ENCODE peak calls at places on chromosomes 16 and 17, in seven cellular contexts. P, Z, W, Y, K, E and F are unnamed samples.

GRCh38 chr17:67515490-67516088 is 138.5 kb downstream of the PITPNC1 start:
- DNase-seq in Y (no peak), W (no peak), Z (peak), K (no peak), P (no peak), E (peak), F (no peak)

GRCh38 chr17:18035704-18036103 is 3.3 kb downstream of the ATPAF2 start:
- DNase-seq in W (no peak), Z (no peak), P (no peak), K (no peak), Y (no peak), E (peak), F (no peak)

GRCh38 chr17:6496636-6497441 is 52.6 kb downstream of the PIMREG start:
- DNase-seq in E (peak), K (no peak), Z (peak), Y (no peak), W (no peak), P (no peak), F (no peak)

GRCh38 chr16:47059991-47060390 is 83.8 kb downstream of the NETO2 start:
- DNase-seq in Z (no peak), P (no peak), W (no peak), K (no peak), E (peak), Y (no peak), F (no peak)

GRCh38 chr16:66604376-66605176 is at the start of gene CMTM3:
- DNase-seq in Y (peak), E (peak), K (peak), W (no peak), Z (peak), P (no peak), F (peak)

GRCh38 chr17:35890774-35891155 is 10.6 kb upstream of the CCL5 start:
- DNase-seq in Y (no peak), E (no peak), Z (peak), P (no peak), W (no peak), K (peak), F (peak)

GRCh38 chr17:71522383-71522782 is 598.4 kb upstream of the SOX9 start:
- DNase-seq in E (no peak), Y (no peak), K (no peak), Z (no peak), P (no peak), W (no peak), F (no peak)

GRCh38 chr17:1414001-1414574 is 14.1 kb upstream of the YWHAE start:
- DNase-seq in K (no peak), E (no peak), P (no peak), W (no peak), Z (no peak), Y (no peak), F (no peak)

GRCh38 chr16:10103096-10103495 is 79.1 kb downstream of the GRIN2A start:
- DNase-seq in P (no peak), K (no peak), W (no peak), Y (no peak), Z (no peak), E (no peak), F (no peak)

GRCh38 chr17:5254903-5255521 is 20.4 kb upstream of the SCIMP start:
- DNase-seq in Z (peak), W (no peak), Y (no peak), K (no peak), P (no peak), E (no peak), F (no peak)

GRCh38 chr16:81797443-81797842 is 18.4 kb downstream of the PLCG2 start:
- DNase-seq in Z (peak), Y (no peak), E (no peak), K (no peak), P (no peak), W (no peak), F (peak)

GRCh38 chr16:10509534-10510025 is 70.8 kb downstream of the EMP2 start:
- DNase-seq in Y (no peak), E (no peak), K (peak), W (peak), P (no peak), Z (peak), F (peak)

GRCh38 chr16:66270333-66270927 is 96.1 kb upstream of the CDH5 start:
- DNase-seq in Y (peak), Z (peak), E (peak), P (no peak), K (peak), W (peak), F (peak)

GRCh38 chr16:17467923-17468540 is 2.7 kb downstream of the XYLT1 start:
- DNase-seq in E (peak), K (peak), Z (peak), P (no peak), W (peak), Y (peak), F (peak)

GRCh38 chr16:84599528-84600202 is 18.2 kb downstream of the COTL1 start:
- DNase-seq in P (no peak), Z (peak), K (peak), W (no peak), E (no peak), Y (no peak), F (peak)

GRCh38 chr16:81165411-81166097 is 69.4 kb upstream of the GCSH start:
- DNase-seq in K (no peak), E (no peak), Y (no peak), P (no peak), Z (no peak), W (peak), F (no peak)

GRCh38 chr17:76735006-76735405 is 2.1 kb downstream of the SRSF2 start:
- DNase-seq in W (no peak), Z (no peak), E (no peak), P (no peak), K (no peak), Y (no peak), F (no peak)

GRCh38 chr17:76737082-76737675 is at the start of gene SRSF2:
- DNase-seq in K (peak), W (peak), P (peak), Z (peak), Y (peak), E (peak), F (peak)

GRCh38 chr17:76737676-76738467 is at the start of gene MFSD11:
- DNase-seq in Y (peak), K (peak), P (peak), E (peak), Z (peak), W (peak), F (peak)

GRCh38 chr17:76735586-76736348 is 1.4 kb downstream of the SRSF2 start:
- DNase-seq in W (no peak), Y (no peak), Z (no peak), K (no peak), E (no peak), P (peak), F (no peak)

GRCh38 chr17:76736349-76737081 is 616 bp downstream of the SRSF2 start:
- DNase-seq in E (peak), Y (peak), K (peak), Z (peak), W (peak), P (peak), F (peak)
- TF ChIP-seq POLR2A in E (no peak), Y (peak), K (peak), Z (peak), W (peak), P (peak), F (peak)

DNA sequence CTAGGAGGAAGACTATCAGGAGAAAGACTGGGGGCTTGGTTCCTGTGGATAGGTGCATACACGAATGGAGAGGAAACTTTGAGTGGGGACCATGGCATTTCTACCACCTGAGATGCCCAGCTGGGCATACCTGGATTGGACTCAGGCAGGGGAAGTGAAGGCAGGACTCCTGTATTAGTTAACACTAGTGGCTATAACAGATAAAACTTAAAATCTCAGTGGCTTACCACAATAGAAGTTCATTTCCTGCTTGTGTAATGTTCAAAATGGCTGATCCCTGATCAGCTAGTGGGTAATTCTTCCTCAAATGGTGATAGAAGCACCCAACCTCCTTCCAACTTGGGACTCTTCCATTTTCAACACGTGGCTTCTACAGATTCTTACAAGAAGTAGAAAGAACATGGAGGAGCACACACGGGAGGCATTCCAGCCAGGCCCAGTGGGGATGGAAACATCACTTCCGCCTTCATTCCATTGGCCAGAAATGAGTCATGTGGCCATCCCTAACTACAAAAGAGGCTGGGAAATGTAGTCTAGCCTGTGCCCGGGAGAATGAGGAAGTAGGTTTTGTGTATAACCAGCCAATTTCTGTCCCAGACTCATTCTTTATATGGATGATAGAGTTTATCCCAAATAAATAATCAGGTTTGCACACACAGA is 112.1 kb downstream of the UTP18 start:
- DNase-seq in P (no peak), W (no peak), Y (no peak), E (no peak), K (no peak), Z (peak), F (peak)
- TF ChIP-seq POLR2A in P (no peak), W (no peak), Y (no peak), E (no peak), K (no peak), Z (no peak), F (no peak)

GRCh38 chr17:59827721-59828477 is 64.8 kb downstream of the TUBD1 start:
- DNase-seq in W (no peak), K (no peak), Z (peak), Y (no peak), E (peak), P (no peak), F (no peak)

GRCh38 chr17:59830007-59830630 is 62.6 kb downstream of the TUBD1 start:
- DNase-seq in W (no peak), E (peak), Y (no peak), P (no peak), K (no peak), Z (peak), F (no peak)

GRCh38 chr17:59828478-59828760 is 64.3 kb downstream of the TUBD1 start:
- DNase-seq in W (no peak), Y (no peak), P (no peak), K (no peak), Z (no peak), E (no peak), F (no peak)

GRCh38 chr17:59830846-59831486 is 61.8 kb downstream of the TUBD1 start:
- DNase-seq in K (no peak), W (no peak), Y (no peak), P (no peak), Z (peak), E (peak), F (no peak)

DNA sequence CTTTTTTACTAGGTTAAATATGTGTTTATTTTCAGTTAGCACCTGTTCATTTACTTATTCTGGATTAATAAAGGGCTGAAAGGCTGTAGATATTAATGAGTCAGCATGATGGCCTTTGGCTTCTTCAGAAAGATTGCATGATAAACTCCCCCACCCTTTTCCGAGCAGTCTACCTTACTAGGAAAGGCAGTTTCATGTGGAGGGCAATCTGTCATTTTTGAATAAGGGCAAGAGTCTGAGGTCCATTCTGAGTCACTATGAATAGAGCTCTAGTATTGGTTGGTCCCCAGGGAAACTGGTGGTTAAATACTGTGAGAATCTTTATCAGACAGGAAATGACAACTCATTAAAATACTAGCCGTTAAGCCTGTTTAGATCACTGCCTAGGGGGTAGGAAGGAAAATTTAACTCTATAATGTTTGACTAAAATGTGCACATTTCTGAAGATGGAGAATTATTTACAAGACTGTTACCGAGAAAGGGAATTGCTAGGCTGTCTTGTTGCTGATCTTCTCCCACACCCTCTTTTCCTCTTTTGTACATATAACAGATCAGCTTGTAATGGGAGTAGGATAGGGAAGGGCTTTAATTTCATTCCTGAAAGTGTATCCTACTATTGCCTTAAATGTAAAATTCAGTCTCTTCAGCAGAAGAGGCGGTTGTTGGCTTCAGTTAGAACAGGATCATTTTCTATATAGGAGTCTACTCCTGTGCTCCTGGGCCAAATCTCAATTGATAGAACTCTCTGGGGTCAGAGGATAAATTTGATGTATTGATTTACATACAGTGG is 63.3 kb downstream of the TUBD1 start:
- DNase-seq in P (no peak), E (no peak), W (no peak), K (no peak), Z (peak), Y (no peak), F (no peak)
- TF ChIP-seq POLR2A in P (no peak), E (no peak), W (no peak), K (peak), Z (peak), Y (no peak), F (peak)

GRCh38 chr17:82334622-82335394 is 1.2 kb upstream of the SECTM1 start:
- DNase-seq in K (peak), W (peak), P (no peak), Z (no peak), E (no peak), Y (no peak), F (no peak)
- TF ChIP-seq POLR2A in K (no peak), W (no peak), P (no peak), Z (no peak), E (no peak), Y (no peak), F (peak)

GRCh38 chr16:89811321-89811720 is 5.1 kb downstream of the FANCA start:
- DNase-seq in W (no peak), Z (no peak), Y (no peak), P (no peak), K (no peak), E (no peak), F (no peak)

GRCh38 chr16:89805136-89805905 is 11.1 kb downstream of the FANCA start:
- DNase-seq in K (no peak), Z (no peak), W (no peak), E (no peak), Y (no peak), P (no peak), F (no peak)

GRCh38 chr16:89808453-89808939 is 8.0 kb downstream of the FANCA start:
- DNase-seq in K (no peak), Z (peak), P (no peak), Y (no peak), W (no peak), E (no peak), F (no peak)
- TF ChIP-seq POLR2A in K (no peak), Z (no peak), P (no peak), Y (no peak), W (no peak), E (no peak), F (no peak)